ENCODE peak calls at places on chromosomes 3 and 15, in four cellular contexts. One of them, this sample, is unnamed.

GRCh38 chr15:39720721-39721611 is 61.7 kb downstream of the FSIP1 start:
- DNase-seq in HepG2: no peak
- DNase-seq in GM12878: no peak
- DNase-seq in K562: no peak
- DNase-seq in this sample: no peak

GRCh38 chr15:100234158-100235029 is 107.4 kb downstream of the ADAMTS17 start:
- DNase-seq in K562: no peak
- DNase-seq in GM12878: no peak
- DNase-seq in HepG2: no peak
- DNase-seq in this sample: no peak

GRCh38 chr3:97340940-97341339 is 423.6 kb upstream of the ARL6 start:
- DNase-seq in HepG2: no peak
- DNase-seq in K562: no peak
- DNase-seq in GM12878: no peak
- DNase-seq in this sample: no peak

GRCh38 chr3:162719684-162720341 is 1223.2 kb downstream of the OTOL1 start:
- DNase-seq in GM12878: no peak
- DNase-seq in K562: no peak
- DNase-seq in HepG2: no peak
- DNase-seq in this sample: no peak

GRCh38 chr3:66754613-66755012 is 243.5 kb upstream of the KBTBD8 start:
- DNase-seq in HepG2: no peak
- DNase-seq in K562: no peak
- DNase-seq in GM12878: no peak
- DNase-seq in this sample: no peak

GRCh38 chr3:68620211-68620610 is 312.1 kb downstream of the TAFA4 start:
- DNase-seq in K562: no peak
- DNase-seq in GM12878: no peak
- DNase-seq in HepG2: no peak
- DNase-seq in this sample: no peak

GRCh38 chr15:80019168-80019745 is 40.2 kb upstream of the ZFAND6 start:
- DNase-seq in K562: no peak
- DNase-seq in GM12878: no peak
- DNase-seq in HepG2: no peak
- DNase-seq in this sample: no peak

GRCh38 chr3:27596334-27596841 is 112.2 kb upstream of the SLC4A7 start:
- DNase-seq in K562: no peak
- DNase-seq in GM12878: peak; percentile 56
- DNase-seq in HepG2: no peak
- DNase-seq in this sample: no peak

GRCh38 chr3:69204315-69204957 is 82.0 kb upstream of the LMOD3 start:
- DNase-seq in K562: no peak
- DNase-seq in HepG2: peak; percentile 19
- DNase-seq in GM12878: peak; percentile 44
- DNase-seq in this sample: no peak

GRCh38 chr3:166274996-166275395 is 437.8 kb upstream of the BCHE start:
- DNase-seq in GM12878: no peak
- DNase-seq in HepG2: no peak
- DNase-seq in K562: no peak
- DNase-seq in this sample: no peak

DNA sequence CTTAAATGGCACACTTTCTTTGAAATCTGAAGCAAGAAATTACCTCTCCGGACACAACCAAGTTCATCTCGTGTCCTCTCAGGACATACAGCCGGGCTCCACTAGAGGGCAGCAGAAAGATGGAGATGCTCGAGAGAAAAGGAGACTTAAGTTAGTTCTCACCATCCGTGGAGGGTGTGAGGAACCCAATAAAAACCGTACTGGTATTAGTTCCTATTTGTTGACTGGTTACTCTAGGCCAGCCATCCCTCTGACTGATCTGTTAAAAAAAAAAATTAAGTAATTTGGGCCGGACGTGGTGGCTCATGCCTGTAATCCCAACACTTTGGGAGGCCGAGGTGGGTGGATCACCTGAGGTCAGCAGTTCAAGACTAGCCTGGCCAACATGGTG is 7.9 kb upstream of the CYP11A1 start:
- DNase-seq in GM12878: no peak
- DNase-seq in K562: peak; percentile 71
- DNase-seq in HepG2: peak; percentile 71
- DNase-seq in this sample: peak; percentile 88
- TF ChIP-seq ESRRA in GM12878: no peak
- TF ChIP-seq ESRRA in K562: no peak
- TF ChIP-seq ESRRA in HepG2: no peak
- TF ChIP-seq ESRRA in this sample: no peak

DNA sequence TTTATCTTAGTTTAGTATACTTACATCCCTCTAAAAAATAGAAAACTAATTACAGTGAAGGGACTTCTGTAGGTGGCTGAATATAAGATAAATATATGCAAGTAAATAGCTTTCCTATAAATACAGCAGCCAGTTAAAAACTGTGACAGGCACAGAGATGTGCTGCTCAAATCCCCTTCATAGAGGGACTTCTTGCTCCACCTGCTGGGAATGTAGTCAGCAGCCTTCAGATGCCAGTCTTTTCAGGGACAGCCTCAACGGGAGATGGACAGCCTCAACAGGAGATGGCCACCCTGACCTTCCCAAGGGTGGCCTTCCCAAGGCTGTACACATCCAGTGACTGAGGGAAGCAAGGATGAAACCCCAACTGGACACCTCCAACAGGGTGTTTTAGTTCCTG is 15.7 kb upstream of the PRR23E start:
- DNase-seq in GM12878: no peak
- DNase-seq in K562: no peak
- DNase-seq in HepG2: peak; percentile 25
- DNase-seq in this sample: no peak
- TF ChIP-seq NR2C2 in GM12878: no peak
- TF ChIP-seq NR2C2 in K562: no peak
- TF ChIP-seq NR2C2 in HepG2: no peak
- TF ChIP-seq NR2C2 in this sample: no peak

GRCh38 chr3:37458162-37458895 is 283.9 kb upstream of the LRRFIP2 start:
- DNase-seq in HepG2: no peak
- DNase-seq in K562: no peak
- DNase-seq in GM12878: no peak
- DNase-seq in this sample: no peak

GRCh38 chr3:37456270-37456708 is 281.9 kb upstream of the LRRFIP2 start:
- DNase-seq in HepG2: no peak
- DNase-seq in K562: no peak
- DNase-seq in GM12878: no peak
- DNase-seq in this sample: no peak

GRCh38 chr3:37453393-37454391 is 279.3 kb upstream of the LRRFIP2 start:
- DNase-seq in GM12878: no peak
- DNase-seq in K562: no peak
- DNase-seq in HepG2: peak; percentile 10
- DNase-seq in this sample: peak; percentile 37

GRCh38 chr3:37456791-37457190 is 282.4 kb upstream of the LRRFIP2 start:
- DNase-seq in GM12878: no peak
- DNase-seq in HepG2: no peak
- DNase-seq in K562: no peak
- DNase-seq in this sample: no peak

DNA sequence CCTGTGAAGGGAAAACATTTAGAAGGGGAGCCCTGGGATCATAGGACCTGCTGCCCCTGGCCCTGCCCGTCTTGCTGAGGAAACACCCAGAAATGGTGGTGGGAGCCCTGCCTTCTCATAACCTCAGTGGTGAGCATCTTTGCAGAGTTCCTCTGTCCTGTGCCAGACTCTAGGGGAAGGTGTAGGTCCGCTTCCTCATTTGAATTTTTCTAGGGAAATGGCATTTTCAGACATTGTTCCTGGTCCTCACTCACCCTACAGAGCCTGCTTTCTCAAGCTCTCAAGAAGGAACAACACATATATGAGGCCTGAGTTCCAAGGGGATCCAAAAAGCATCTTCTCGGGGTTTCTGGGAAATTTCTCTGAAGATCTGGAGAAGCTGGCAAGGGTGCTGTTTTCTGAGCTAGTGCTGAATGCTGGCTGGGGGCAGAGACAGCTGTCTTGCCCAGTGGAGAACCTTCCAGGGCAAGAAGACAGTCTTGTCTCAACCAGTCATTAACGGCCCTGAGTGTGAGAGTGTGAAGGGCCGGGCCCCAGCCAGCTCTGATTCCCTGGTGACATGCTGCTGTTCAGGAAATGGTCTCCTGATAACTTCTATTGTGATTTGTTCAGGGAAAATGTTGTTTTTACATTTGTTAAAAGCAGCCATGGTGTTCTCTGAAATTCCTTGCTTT is 283.1 kb upstream of the LRRFIP2 start:
- DNase-seq in K562: no peak
- DNase-seq in GM12878: no peak
- DNase-seq in HepG2: no peak
- DNase-seq in this sample: peak; percentile 19
- TF ChIP-seq CREM in K562: no peak
- TF ChIP-seq CREM in GM12878: no peak
- TF ChIP-seq CREM in HepG2: no peak
- TF ChIP-seq CREM in this sample: no peak

GRCh38 chr3:13770390-13771169 is 109.3 kb downstream of the WNT7A start:
- DNase-seq in HepG2: no peak
- DNase-seq in K562: no peak
- DNase-seq in GM12878: no peak
- DNase-seq in this sample: no peak

GRCh38 chr3:13767030-13767429 is 112.8 kb downstream of the WNT7A start:
- DNase-seq in K562: no peak
- DNase-seq in GM12878: no peak
- DNase-seq in HepG2: no peak
- DNase-seq in this sample: no peak

GRCh38 chr3:13768453-13768852 is 111.4 kb downstream of the WNT7A start:
- DNase-seq in HepG2: no peak
- DNase-seq in GM12878: no peak
- DNase-seq in K562: no peak
- DNase-seq in this sample: no peak

GRCh38 chr3:13769422-13769821 is 110.4 kb downstream of the WNT7A start:
- DNase-seq in GM12878: no peak
- DNase-seq in HepG2: no peak
- DNase-seq in K562: no peak
- DNase-seq in this sample: no peak

GRCh38 chr3:13767896-13768295 is 112.0 kb downstream of the WNT7A start:
- DNase-seq in HepG2: no peak
- DNase-seq in K562: no peak
- DNase-seq in GM12878: no peak
- DNase-seq in this sample: no peak
- TF ChIP-seq ESRRA in HepG2: no peak
- TF ChIP-seq ESRRA in K562: no peak
- TF ChIP-seq ESRRA in GM12878: no peak
- TF ChIP-seq ESRRA in this sample: no peak

GRCh38 chr3:109685084-109686079 is 348.0 kb upstream of the DPPA4 start:
- DNase-seq in GM12878: no peak
- DNase-seq in K562: no peak
- DNase-seq in HepG2: no peak
- DNase-seq in this sample: no peak
- TF ChIP-seq NR2C2 in GM12878: no peak
- TF ChIP-seq NR2C2 in K562: no peak
- TF ChIP-seq NR2C2 in HepG2: no peak
- TF ChIP-seq NR2C2 in this sample: no peak

DNA sequence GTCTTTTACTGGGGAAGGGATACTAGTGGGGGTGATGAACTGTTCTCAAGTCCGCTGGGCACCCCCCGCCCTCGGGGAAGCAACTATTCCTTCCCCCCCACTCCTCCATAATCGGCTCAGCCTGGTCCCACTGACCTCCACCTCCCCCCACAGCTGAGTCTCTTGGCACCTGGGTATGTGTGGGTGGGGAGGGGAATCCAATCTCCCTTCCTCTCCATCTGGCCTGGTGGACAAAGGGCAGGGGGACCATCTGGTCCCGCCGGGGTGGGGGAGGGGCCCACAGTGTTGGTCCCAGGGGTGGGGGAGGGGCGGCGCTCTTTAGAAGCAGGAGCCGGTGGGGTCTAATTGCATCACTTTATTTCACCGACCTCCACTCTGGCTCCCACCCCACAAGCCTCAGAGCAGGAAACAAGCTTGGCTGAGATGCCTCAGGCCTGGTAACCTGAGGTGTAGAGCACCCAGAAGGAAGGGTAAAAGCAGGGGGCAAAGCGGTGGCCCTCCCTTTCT is 974 bp upstream of the PCBP4 start:
- DNase-seq in HepG2: peak; percentile 54
- DNase-seq in K562: peak; percentile 29
- DNase-seq in GM12878: no peak
- DNase-seq in this sample: peak; percentile 69
- TF ChIP-seq CREM in HepG2: no peak
- TF ChIP-seq CREM in K562: no peak
- TF ChIP-seq CREM in GM12878: no peak
- TF ChIP-seq CREM in this sample: no peak

DNA sequence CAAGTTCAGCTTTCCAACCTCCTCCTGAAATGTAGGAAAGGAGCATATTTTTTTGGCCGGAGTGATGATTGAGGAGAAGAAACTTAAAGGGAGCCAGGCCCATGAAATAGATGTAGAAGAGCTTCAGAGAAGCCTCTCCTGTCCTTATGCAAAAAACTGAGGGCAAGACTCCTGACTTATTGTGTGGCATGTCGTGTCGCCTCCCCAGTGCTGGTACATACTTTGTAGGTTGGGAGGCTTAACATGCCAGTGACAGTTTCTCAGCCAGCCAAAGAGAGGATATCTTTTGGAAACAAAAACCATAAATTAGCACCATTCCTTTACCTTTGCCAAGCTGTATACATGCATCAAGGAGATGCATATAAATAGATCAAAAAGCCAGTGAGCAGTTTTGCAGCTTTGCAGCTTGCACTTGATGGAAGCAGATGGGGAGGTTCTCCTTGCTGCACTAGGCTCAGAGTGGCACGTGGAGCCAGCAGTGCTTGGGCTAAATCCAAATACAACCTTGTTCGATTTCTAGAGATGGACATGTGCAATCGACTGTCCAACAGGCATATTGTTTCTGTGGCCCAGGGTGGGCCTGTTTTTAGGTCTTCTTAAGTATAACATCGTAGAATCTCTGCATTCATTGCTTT is 10.2 kb downstream of the SLCO3A1 start:
- DNase-seq in GM12878: no peak
- DNase-seq in HepG2: no peak
- DNase-seq in K562: no peak
- DNase-seq in this sample: no peak
- TF ChIP-seq ESRRA in GM12878: no peak
- TF ChIP-seq ESRRA in HepG2: no peak
- TF ChIP-seq ESRRA in K562: no peak
- TF ChIP-seq ESRRA in this sample: no peak

GRCh38 chr15:70158996-70159355 is 61.3 kb upstream of the TLE3 start:
- DNase-seq in GM12878: no peak
- DNase-seq in HepG2: no peak
- DNase-seq in K562: no peak
- DNase-seq in this sample: no peak
- TF ChIP-seq NR2C2 in GM12878: no peak
- TF ChIP-seq NR2C2 in HepG2: no peak
- TF ChIP-seq NR2C2 in K562: no peak
- TF ChIP-seq NR2C2 in this sample: no peak

DNA sequence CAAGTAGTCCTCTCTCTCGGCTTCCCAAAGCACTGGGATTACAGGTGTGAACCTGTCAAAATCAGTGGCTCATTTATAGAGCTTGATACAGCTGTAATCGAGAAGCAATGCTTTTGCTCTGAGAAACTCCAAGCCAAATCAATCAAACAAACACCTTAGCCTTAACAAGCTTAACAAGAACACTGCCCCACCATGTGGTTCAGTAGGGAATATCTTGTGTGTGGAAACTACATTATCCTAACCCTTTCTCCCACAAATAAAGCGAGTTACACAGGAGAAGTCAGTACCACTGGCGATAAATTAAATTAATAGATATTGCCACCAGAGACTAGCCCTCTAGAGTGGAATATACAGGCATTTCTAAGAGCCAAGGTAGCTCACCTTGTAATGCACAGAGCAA is 13.9 kb downstream of the CDAN1 start:
- DNase-seq in K562: no peak
- DNase-seq in GM12878: no peak
- DNase-seq in HepG2: peak; percentile 15
- DNase-seq in this sample: no peak
- TF ChIP-seq CREM in K562: no peak
- TF ChIP-seq CREM in GM12878: no peak
- TF ChIP-seq CREM in HepG2: no peak
- TF ChIP-seq CREM in this sample: no peak